ENCODE peak calls at places on chromosomes 16 and 17, in five cellular contexts. C, T, Z, R and L are unnamed samples.

GRCh38 chr16:31179747-31180458 is at the start of gene FUS:
- DNase-seq in R (peak), T (peak), Z (peak), C (peak), L (peak)

GRCh38 chr16:17470871-17471744 is at the start of gene XYLT1:
- DNase-seq in T (peak), C (peak), Z (peak), R (peak), L (peak)

GRCh38 chr17:65743313-65743665 is 181.8 kb upstream of the AXIN2 start:
- DNase-seq in T (no peak), R (no peak), Z (no peak), C (peak), L (no peak)

GRCh38 chr17:79026345-79027273 is 2.6 kb downstream of the C1QTNF1 start:
- DNase-seq in Z (no peak), R (no peak), C (peak), T (no peak), L (peak)

GRCh38 chr16:50821586-50821985 is 79.7 kb downstream of the CYLD start:
- DNase-seq in Z (no peak), C (no peak), R (no peak), T (no peak), L (no peak)

GRCh38 chr17:67200727-67201301 is 44.2 kb downstream of the HELZ start:
- DNase-seq in R (no peak), Z (no peak), T (no peak), C (no peak), L (no peak)

GRCh38 chr17:42544874-42545283 is 7.8 kb upstream of the HSD17B1 start:
- DNase-seq in R (no peak), Z (no peak), T (no peak), C (no peak), L (no peak)

GRCh38 chr17:35906559-35907265 is 23.9 kb downstream of the RDM1 start:
- DNase-seq in R (peak), Z (no peak), C (peak), T (no peak), L (peak)

GRCh38 chr16:25018972-25019617 is 3.9 kb upstream of the ARHGAP17 start:
- DNase-seq in T (no peak), C (no peak), Z (no peak), R (peak), L (no peak)

GRCh38 chr17:393806-394717 is 41.5 kb upstream of the RPH3AL start:
- DNase-seq in R (no peak), T (no peak), C (no peak), Z (no peak), L (no peak)

GRCh38 chr17:39615434-39615833 is 7.7 kb upstream of the NEUROD2 start:
- DNase-seq in R (no peak), T (no peak), Z (no peak), C (no peak), L (no peak)

GRCh38 chr17:8844229-8845218 is 22.9 kb downstream of the PIK3R6 start:
- DNase-seq in C (peak), Z (no peak), T (no peak), R (no peak), L (no peak)

GRCh38 chr17:18139949-18140348 is 31.4 kb downstream of the MYO15A start:
- DNase-seq in Z (peak), R (no peak), C (peak), T (no peak), L (peak)

GRCh38 chr17:79945591-79946255 is 89.9 kb downstream of the TBC1D16 start:
- DNase-seq in T (no peak), Z (no peak), C (no peak), R (no peak), L (no peak)

GRCh38 chr17:62898239-62898864 is 67.7 kb upstream of the TANC2 start:
- DNase-seq in Z (no peak), C (peak), R (no peak), T (no peak), L (peak)

GRCh38 chr16:31869511-31870201 is 4.0 kb upstream of the ZNF267 start:
- DNase-seq in Z (peak), T (peak), C (peak), R (peak), L (peak)

GRCh38 chr17:61404702-61405046 is 5.0 kb downstream of the TBX2 start:
- DNase-seq in R (no peak), T (no peak), Z (no peak), C (no peak), L (no peak)

GRCh38 chr17:41695954-41696720 is 7.5 kb downstream of the EIF1 start:
- DNase-seq in R (peak), Z (peak), T (peak), C (peak), L (peak)

GRCh38 chr17:40443988-40444899 is 994 bp downstream of the IGFBP4 start:
- DNase-seq in T (no peak), R (no peak), Z (no peak), C (peak), L (no peak)

GRCh38 chr16:49352923-49353322 is 20.7 kb upstream of the C16orf78 start:
- DNase-seq in R (no peak), Z (no peak), C (no peak), T (no peak), L (no peak)

GRCh38 chr16:86357950-86358349 is 152.4 kb upstream of the FOXF1 start:
- DNase-seq in T (no peak), R (no peak), Z (no peak), C (no peak), L (no peak)

GRCh38 chr17:4796550-4796915 is 569 bp downstream of the PSMB6 start:
- DNase-seq in Z (no peak), C (peak), R (no peak), T (no peak), L (peak)

GRCh38 chr16:65122724-65122973 is 786 bp upstream of the CDH11 start:
- DNase-seq in R (no peak), Z (no peak), T (no peak), C (no peak), L (no peak)

GRCh38 chr17:13484020-13484419 is 117.7 kb downstream of the HS3ST3A1 start:
- DNase-seq in Z (no peak), C (no peak), T (no peak), R (no peak), L (no peak)

GRCh38 chr16:21599994-21600773 is 807 bp downstream of the METTL9 start:
- DNase-seq in R (peak), Z (peak), C (peak), T (no peak), L (peak)

GRCh38 chr16:21989141-21989540 is 11.8 kb downstream of the PDZD9 start:
- DNase-seq in R (no peak), T (no peak), C (peak), Z (no peak), L (peak)

GRCh38 chr16:11627822-11628457 is 40.3 kb upstream of the SNN start:
- DNase-seq in T (no peak), Z (no peak), C (peak), R (no peak), L (peak)

GRCh38 chr17:48241131-48241591 is 133.6 kb downstream of the SNX11 start:
- DNase-seq in T (peak), C (peak), Z (peak), R (peak), L (peak)

GRCh38 chr17:70365098-70365583 is 195.8 kb downstream of the KCNJ2 start:
- DNase-seq in R (no peak), C (peak), T (no peak), Z (peak), L (peak)

GRCh38 chr16:972316-973002 is 1.7 kb upstream of the LMF1 start:
- DNase-seq in R (no peak), T (no peak), Z (no peak), C (no peak), L (no peak)

GRCh38 chr16:27515874-27516353 is 33.8 kb downstream of the GTF3C1 start:
- DNase-seq in Z (peak), C (no peak), R (peak), T (no peak), L (no peak)

GRCh38 chr16:27246439-27246838 is 22.1 kb downstream of the NSMCE1 start:
- DNase-seq in R (no peak), C (no peak), Z (no peak), T (no peak), L (no peak)

GRCh38 chr17:38561416-38562214 is 44.1 kb downstream of the SRCIN1 start:
- DNase-seq in R (no peak), T (no peak), C (no peak), Z (no peak), L (no peak)

GRCh38 chr17:77383613-77384608 is 243.1 kb downstream of the SEC14L1 start:
- DNase-seq in T (no peak), Z (no peak), C (no peak), R (no peak), L (no peak)

GRCh38 chr17:50352072-50352692 is 6.3 kb downstream of the XYLT2 start:
- DNase-seq in C (no peak), R (no peak), Z (no peak), T (no peak), L (no peak)

GRCh38 chr17:80481284-80482057 is 5.1 kb upstream of the NPTX1 start:
- DNase-seq in Z (no peak), R (no peak), C (no peak), T (no peak), L (no peak)

GRCh38 chr16:2512920-2513404 is 790 bp upstream of the ATP6V0C start:
- DNase-seq in T (peak), Z (peak), C (no peak), R (peak), L (no peak)
- TF ChIP-seq CTCF in T (peak), Z (peak), C (no peak), R (peak), L (no peak)

DNA sequence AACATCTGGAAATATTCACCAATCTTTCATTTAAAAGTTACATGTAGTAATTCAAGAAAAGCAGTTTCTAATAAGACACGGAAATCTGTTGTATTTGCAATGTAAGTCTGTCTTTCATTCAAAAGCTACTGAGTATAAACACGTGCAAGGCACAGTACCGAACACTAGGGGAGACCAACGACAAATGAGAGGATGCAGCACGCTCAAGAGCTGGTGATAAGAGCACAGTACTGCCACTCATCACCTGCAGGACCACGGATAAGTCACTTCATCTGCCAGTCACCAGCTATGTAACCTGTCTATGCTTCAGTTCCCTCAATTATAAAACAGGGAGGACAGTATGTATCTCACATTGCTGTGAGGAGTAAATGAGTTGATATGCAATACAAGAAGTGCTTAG is 67.1 kb downstream of the CLEC18A start:
- DNase-seq in Z (peak), T (peak), C (peak), R (peak), L (no peak)
- TF ChIP-seq CTCF in Z (peak), T (peak), C (no peak), R (no peak), L (peak)

GRCh38 chr17:75855310-75856061 is at the start of gene WBP2:
- DNase-seq in Z (peak), T (peak), R (peak), C (peak), L (peak)
- TF ChIP-seq CTCF in Z (peak), T (no peak), R (no peak), C (peak), L (peak)

GRCh38 chr17:11980813-11981212 is 16.5 kb downstream of the ZNF18 start:
- DNase-seq in Z (no peak), C (peak), T (no peak), R (no peak), L (peak)
- TF ChIP-seq CTCF in Z (no peak), C (peak), T (no peak), R (peak), L (peak)

GRCh38 chr16:66910175-66910940 is 8.3 kb downstream of the CDH16 start:
- DNase-seq in R (no peak), Z (no peak), C (no peak), T (no peak), L (no peak)
- TF ChIP-seq CTCF in R (no peak), Z (no peak), C (no peak), T (no peak), L (no peak)

GRCh38 chr16:10180771-10181163 is 1.5 kb downstream of the GRIN2A start:
- DNase-seq in R (peak), T (no peak), Z (peak), C (no peak), L (peak)
- TF ChIP-seq CTCF in R (peak), T (no peak), Z (peak), C (peak), L (peak)